ENCODE peak calls at places on chromosomes 11 and 22, in four cellular contexts. E, U, K and B are unnamed samples.

GRCh38 chr11:14007566-14007965 is 45.0 kb downstream of the SPON1 start:
- DNase-seq in U (no peak), E (no peak), K (no peak), B (no peak)

GRCh38 chr11:24437123-24437522 is 59.7 kb upstream of the LUZP2 start:
- DNase-seq in U (no peak), K (no peak), E (no peak), B (no peak)

GRCh38 chr11:70387564-70387963 is 10.8 kb upstream of the CTTN start:
- DNase-seq in U (no peak), E (no peak), K (no peak), B (no peak)

GRCh38 chr11:120775986-120776682 is 247.8 kb upstream of the TBCEL start:
- DNase-seq in K (no peak), E (no peak), U (no peak), B (no peak)

GRCh38 chr11:46698597-46698996 is 1.8 kb downstream of the ARHGAP1 start:
- DNase-seq in K (no peak), U (no peak), E (no peak), B (no peak)

GRCh38 chr11:47731466-47731865 is 16.3 kb upstream of the AGBL2 start:
- DNase-seq in K (no peak), U (no peak), E (no peak), B (no peak)

GRCh38 chr11:63510360-63511130 is 4.7 kb downstream of the LGALS12 start:
- DNase-seq in K (no peak), U (no peak), E (no peak), B (no peak)

GRCh38 chr11:94000641-94001040 is 20.5 kb upstream of the HEPHL1 start:
- DNase-seq in E (no peak), U (no peak), K (no peak), B (no peak)

GRCh38 chr11:134675983-134676382 is 263.9 kb upstream of the B3GAT1 start:
- DNase-seq in K (no peak), E (no peak), U (no peak), B (no peak)

GRCh38 chr22:28029201-28029948 is 110.3 kb upstream of the PITPNB start:
- DNase-seq in K (no peak), E (peak), U (no peak), B (no peak)

GRCh38 chr11:15907806-15908205 is 448.5 kb downstream of the SOX6 start:
- DNase-seq in K (no peak), U (no peak), E (no peak), B (no peak)

GRCh38 chr22:19823191-19823590 is 31.5 kb downstream of the GNB1L start:
- DNase-seq in K (no peak), U (no peak), E (no peak), B (no peak)

GRCh38 chr22:43867839-43868652 is 5.7 kb upstream of the SULT4A1 start:
- DNase-seq in E (peak), U (peak), K (peak), B (no peak)

GRCh38 chr22:43777204-43777671 is 34.9 kb downstream of the EFCAB6 start:
- DNase-seq in E (no peak), K (peak), U (no peak), B (no peak)

GRCh38 chr22:20972014-20972797 is 5.2 kb downstream of the AIFM3 start:
- DNase-seq in K (no peak), E (peak), U (no peak), B (no peak)

GRCh38 chr11:83303358-83303757 is 17.2 kb upstream of the CCDC90B start:
- DNase-seq in K (no peak), E (no peak), U (no peak), B (no peak)

GRCh38 chr11:34036456-34036855 is 15.1 kb upstream of the CAPRIN1 start:
- DNase-seq in E (no peak), K (no peak), U (no peak), B (no peak)

GRCh38 chr11:74783241-74783871 is 34.7 kb downstream of the RNF169 start:
- DNase-seq in K (peak), E (no peak), U (no peak), B (no peak)

GRCh38 chr11:86418513-86418912 is 43.8 kb downstream of the CCDC81 start:
- DNase-seq in K (no peak), E (no peak), U (no peak), B (no peak)

GRCh38 chr11:86414032-86414431 is 39.3 kb downstream of the CCDC81 start:
- DNase-seq in K (no peak), E (no peak), U (no peak), B (no peak)

GRCh38 chr11:86416494-86416893 is 41.8 kb downstream of the CCDC81 start:
- DNase-seq in K (no peak), E (no peak), U (no peak), B (no peak)

GRCh38 chr11:86421976-86422770 is 47.5 kb downstream of the CCDC81 start:
- DNase-seq in K (no peak), E (no peak), U (no peak), B (no peak)

DNA sequence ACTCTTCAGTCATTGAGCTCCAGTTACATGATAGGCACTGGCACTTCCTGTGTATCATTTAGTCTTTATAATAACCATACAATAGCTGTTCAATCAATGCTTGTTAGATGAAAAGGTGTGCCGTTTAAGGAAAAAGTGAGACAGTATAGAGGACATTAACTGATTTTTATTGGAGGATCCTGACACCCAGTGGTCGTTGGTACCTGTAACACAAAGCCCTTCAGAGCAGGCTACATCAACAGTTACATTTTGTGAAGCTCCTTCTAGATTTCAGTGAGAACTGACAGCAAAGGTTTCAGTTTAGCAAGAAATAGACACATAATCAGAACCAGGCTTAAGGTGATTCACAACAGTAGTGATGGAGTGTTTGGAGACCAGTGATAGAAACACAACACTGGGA is 44.2 kb downstream of the CCDC81 start:
- DNase-seq in K (no peak), E (no peak), U (no peak), B (no peak)
- TF ChIP-seq CTCF in K (no peak), E (no peak), U (no peak), B (peak)

GRCh38 chr22:31850135-31850534 is 94.2 kb upstream of the YWHAH start:
- DNase-seq in E (no peak), U (no peak), K (no peak), B (no peak)

GRCh38 chr22:31843526-31843925 is 89.7 kb downstream of the DEPDC5 start:
- DNase-seq in E (no peak), U (no peak), K (no peak), B (no peak)

GRCh38 chr22:31844941-31845340 is 91.1 kb downstream of the DEPDC5 start:
- DNase-seq in U (no peak), K (no peak), E (no peak), B (no peak)

GRCh38 chr22:31841029-31841827 is 87.4 kb downstream of the DEPDC5 start:
- DNase-seq in U (no peak), K (no peak), E (no peak), B (no peak)

DNA sequence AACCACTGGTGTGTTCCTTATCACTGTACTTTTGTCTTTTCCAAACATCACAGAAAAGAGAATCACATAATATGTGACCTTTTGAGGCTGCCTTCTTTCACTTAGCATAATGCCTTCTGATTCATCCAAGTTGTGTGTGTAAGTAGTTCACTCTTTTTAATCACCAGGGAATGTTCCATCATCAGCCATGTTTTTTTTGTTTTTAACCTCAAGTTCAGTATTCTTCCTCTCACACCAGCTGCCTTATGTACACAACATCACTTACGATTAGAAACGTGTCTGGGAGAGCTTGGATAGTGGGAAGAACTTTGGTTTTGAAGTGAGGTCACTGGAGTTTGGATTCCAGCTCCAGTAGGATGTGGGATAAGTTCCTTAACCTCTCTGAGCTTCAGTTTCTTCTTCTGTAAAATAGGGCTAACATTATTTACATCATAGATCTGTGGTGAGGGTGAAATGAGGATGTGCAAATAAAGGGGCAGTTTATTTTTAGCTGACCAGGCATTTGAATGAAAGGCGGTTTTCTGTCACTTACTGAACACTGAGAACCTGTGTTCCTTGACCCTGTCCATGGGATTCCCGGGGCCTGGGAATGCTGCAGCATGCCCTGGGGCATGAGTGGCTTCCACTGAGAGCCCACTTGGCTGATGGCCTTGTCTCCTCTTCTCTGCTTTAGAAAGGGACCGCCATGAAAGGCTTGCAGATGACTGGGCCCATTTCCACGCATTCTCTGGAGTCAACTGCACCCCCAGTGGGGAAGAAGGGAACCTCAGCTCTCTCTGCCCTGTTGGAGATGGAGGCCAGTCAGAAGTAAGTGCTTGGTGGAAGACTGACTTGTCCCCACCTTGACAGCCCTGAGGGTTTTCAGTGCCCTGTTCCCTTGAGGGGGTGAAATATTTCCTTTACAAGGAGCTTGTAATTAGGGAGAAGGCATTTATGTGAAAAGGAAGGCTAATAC is 92.6 kb downstream of the DEPDC5 start:
- DNase-seq in E (no peak), K (no peak), U (peak), B (peak)
- TF ChIP-seq CTCF in E (no peak), K (peak), U (no peak), B (peak)

GRCh38 chr22:37169947-37170688 is 17.9 kb downstream of the C1QTNF6 start:
- DNase-seq in K (no peak), U (no peak), E (peak), B (no peak)
- TF ChIP-seq CTCF in K (no peak), U (no peak), E (no peak), B (peak)

GRCh38 chr11:99368579-99368978 is 347.8 kb downstream of the CNTN5 start:
- DNase-seq in U (no peak), E (no peak), K (peak), B (no peak)

GRCh38 chr11:99366476-99366992 is 345.8 kb downstream of the CNTN5 start:
- DNase-seq in U (no peak), E (no peak), K (no peak), B (no peak)

GRCh38 chr11:99371257-99371656 is 350.5 kb downstream of the CNTN5 start:
- DNase-seq in E (no peak), U (no peak), K (no peak), B (no peak)

GRCh38 chr11:99376463-99376862 is 355.7 kb downstream of the CNTN5 start:
- DNase-seq in K (no peak), U (no peak), E (no peak), B (no peak)

DNA sequence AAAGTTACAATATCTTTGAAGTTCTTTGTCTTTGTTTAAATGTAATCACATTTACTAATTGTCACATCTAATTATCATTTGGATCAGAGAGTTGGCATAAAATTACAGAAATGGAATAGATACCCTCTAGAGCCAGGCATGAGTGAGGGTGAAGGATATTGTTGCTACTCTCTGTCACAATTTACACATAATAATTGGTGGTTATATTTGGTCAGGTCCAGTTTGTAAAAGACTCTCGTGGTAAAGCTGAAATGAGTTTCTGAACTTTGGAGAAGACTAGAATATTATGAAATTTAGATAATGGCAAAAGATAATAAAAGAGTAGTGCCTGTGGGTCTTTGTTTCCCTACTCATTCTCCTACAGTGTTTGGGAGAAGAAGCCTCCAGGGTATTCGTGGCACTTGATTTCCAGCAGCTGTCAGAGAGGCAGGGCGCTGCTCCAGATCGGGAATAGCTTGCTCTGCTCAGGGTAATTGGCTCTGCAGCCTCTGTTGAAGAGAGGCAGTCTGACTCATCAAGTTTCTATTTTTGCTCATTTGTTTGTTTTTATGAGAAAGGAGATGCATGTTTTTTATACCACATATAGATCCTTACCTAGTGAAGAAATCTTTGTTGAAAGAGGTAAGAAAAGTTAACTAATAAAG is 349.9 kb downstream of the CNTN5 start:
- DNase-seq in E (no peak), K (peak), U (no peak), B (no peak)
- TF ChIP-seq CTCF in E (no peak), K (no peak), U (no peak), B (no peak)

GRCh38 chr11:64848779-64849599 is 4.5 kb upstream of the CDC42BPG start:
- DNase-seq in K (no peak), E (peak), U (no peak), B (no peak)
- TF ChIP-seq CTCF in K (peak), E (peak), U (peak), B (peak)

DNA sequence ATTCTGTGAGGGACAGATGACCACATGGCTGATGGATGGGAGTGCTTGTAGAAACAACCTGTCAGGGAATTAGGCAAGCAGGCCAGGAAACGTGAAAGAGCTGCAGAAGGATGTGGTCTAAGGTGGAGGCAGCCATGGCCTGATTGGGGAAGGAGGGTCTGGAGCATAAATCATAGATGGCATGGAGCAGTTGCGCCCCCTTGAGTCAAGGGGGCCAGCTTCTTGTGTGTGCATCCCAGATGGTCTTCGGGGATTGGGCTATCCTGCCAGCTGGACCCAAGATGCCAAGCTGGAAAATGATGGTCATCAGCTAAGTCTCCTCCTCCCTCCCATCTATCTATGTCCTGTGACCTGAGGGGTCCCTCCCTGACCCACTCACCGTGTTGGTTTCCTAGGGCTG is 119.4 kb upstream of the CLPB start:
- DNase-seq in E (no peak), K (no peak), U (peak), B (peak)
- TF ChIP-seq CTCF in E (peak), K (no peak), U (peak), B (peak)

GRCh38 chr22:30949934-30950660 is 18.5 kb downstream of the MORC2 start:
- DNase-seq in E (no peak), K (no peak), U (no peak), B (no peak)
- TF ChIP-seq CTCF in E (peak), K (no peak), U (no peak), B (no peak)

DNA sequence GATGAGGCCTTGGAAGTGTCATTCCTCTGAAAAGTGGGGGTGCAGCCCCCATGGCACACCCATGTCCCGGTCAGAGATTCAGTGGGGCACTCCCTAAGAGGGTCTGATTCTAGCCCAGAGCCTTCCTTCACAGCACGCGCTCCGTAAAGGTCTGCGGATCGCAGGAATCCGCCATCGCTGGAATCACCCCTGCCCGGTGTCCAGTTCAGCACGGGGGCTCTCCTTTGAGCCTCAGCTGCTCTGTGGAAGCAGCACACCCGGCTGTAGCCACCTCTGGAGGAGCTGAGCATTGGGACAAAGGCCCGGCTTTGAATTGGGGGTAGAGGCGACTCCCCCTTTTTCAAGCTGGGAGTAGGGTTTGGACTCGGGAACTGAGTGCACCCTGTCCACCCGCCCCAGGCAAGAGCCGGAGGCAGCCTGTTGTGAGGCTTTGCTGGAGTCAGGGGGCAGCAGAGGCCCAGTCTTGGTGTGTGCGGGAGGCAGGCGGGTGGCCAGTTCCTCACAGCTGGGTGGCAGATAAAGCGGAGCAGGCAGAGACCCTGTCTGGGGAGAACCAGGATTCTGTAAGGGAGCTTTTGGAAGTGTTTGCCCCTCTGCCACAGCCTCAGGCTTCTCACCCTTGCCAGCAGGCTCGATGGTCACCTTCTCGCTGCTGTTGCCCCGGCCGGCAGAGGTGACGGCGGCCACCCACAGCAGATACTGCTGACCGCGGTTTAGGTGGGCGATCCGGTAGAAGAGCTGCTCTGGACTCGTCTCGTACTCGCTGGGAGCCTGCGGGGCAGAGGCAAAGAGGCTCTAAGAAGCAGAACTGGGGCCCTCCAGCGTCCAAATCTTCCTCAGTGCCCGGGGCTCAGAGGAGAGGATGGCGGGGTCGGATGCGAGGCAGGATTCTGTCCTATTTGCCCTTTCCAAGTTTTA is 115.9 kb downstream of the CEP164 start:
- DNase-seq in K (no peak), U (peak), E (peak), B (peak)
- TF ChIP-seq CTCF in K (peak), U (peak), E (no peak), B (peak)

GRCh38 chr11:131481317-131481716 is 110.9 kb downstream of the NTM start:
- DNase-seq in K (no peak), U (no peak), E (no peak), B (no peak)
- TF ChIP-seq CTCF in K (no peak), U (no peak), E (no peak), B (no peak)